ENCODE peak calls at places on chromosomes 7 and 10, in eight cellular contexts. Z, J, W, A, H, T, X and Q are unnamed samples.

GRCh38 chr7:921581-922333 is 32.7 kb downstream of the ADAP1 start:
- DNase-seq in Z (no peak), J (peak), T (no peak), W (no peak), X (no peak), H (no peak), A (peak), Q (peak)

GRCh38 chr10:88117227-88117626 is 253.8 kb downstream of the PTEN start:
- DNase-seq in J (no peak), W (no peak), A (no peak), T (no peak), H (no peak), Z (peak), X (no peak), Q (no peak)

GRCh38 chr10:16519250-16519907 is 2.3 kb downstream of the C1QL3 start:
- DNase-seq in W (no peak), X (no peak), T (no peak), Z (no peak), A (no peak), J (no peak), H (no peak), Q (no peak)

GRCh38 chr7:84647797-84648762 is 453.5 kb upstream of the SEMA3A start:
- DNase-seq in J (no peak), H (peak), T (peak), X (peak), Z (peak), A (no peak), W (no peak), Q (no peak)

GRCh38 chr10:28938745-28939144 is 261.4 kb downstream of the BAMBI start:
- DNase-seq in Z (peak), J (no peak), A (no peak), W (no peak), H (no peak), T (no peak), X (peak), Q (no peak)

GRCh38 chr10:110206988-110207804 is at the start of gene MXI1:
- DNase-seq in Z (peak), W (peak), X (peak), T (peak), A (peak), J (no peak), H (peak), Q (no peak)

GRCh38 chr7:77696643-77697534 is 630 bp downstream of the RSBN1L start:
- DNase-seq in Z (peak), H (peak), X (peak), W (peak), T (peak), A (peak), J (peak), Q (peak)

GRCh38 chr7:138919256-138919655 is 61.9 kb downstream of the KIAA1549 start:
- DNase-seq in T (no peak), J (no peak), X (peak), H (no peak), A (no peak), W (no peak), Z (peak), Q (no peak)

GRCh38 chr10:133089461-133089800 is 1.7 kb downstream of the ADGRA1 start:
- DNase-seq in A (no peak), Z (no peak), T (no peak), H (no peak), X (no peak), W (no peak), J (no peak), Q (no peak)

GRCh38 chr7:23696916-23697441 is 13.0 kb upstream of the STK31 start:
- DNase-seq in W (peak), X (peak), Z (peak), A (peak), H (peak), T (peak), J (peak), Q (no peak)

GRCh38 chr10:80064120-80064886 is 14.2 kb upstream of the TMEM254 start:
- DNase-seq in A (no peak), X (peak), Z (no peak), J (no peak), T (no peak), W (no peak), H (peak), Q (no peak)

GRCh38 chr7:107711301-107711700 is 32.6 kb upstream of the CBLL1 start:
- DNase-seq in X (peak), H (no peak), W (no peak), J (no peak), Z (peak), A (no peak), T (no peak), Q (no peak)

GRCh38 chr7:50369408-50370026 is 65.0 kb downstream of the IKZF1 start:
- DNase-seq in W (no peak), Z (no peak), X (no peak), A (no peak), J (no peak), H (peak), T (peak), Q (no peak)
- TF ChIP-seq CTCF in W (peak), Z (peak), X (peak), A (no peak), J (peak), H (peak), T (peak), Q (peak)

DNA sequence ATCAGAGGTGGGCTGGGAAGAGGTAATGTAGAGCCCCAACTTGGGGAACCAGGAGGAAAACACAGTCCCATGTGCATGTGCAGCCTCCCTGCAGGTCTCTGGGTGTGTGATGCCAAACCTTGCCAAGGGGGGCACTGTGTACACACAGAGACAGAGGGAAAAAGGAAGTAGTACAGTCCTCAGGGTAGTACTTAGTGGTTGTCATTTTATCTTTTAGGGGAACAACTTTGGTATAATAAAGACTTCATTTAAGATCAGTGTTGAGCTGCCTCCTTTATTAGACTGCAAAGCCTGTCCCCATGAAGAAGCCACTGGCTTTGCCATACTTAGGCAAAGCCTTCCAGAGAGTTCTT is 151.8 kb downstream of the CDH23 start:
- DNase-seq in Z (no peak), X (no peak), W (peak), T (peak), A (no peak), J (no peak), H (peak), Q (no peak)
- TF ChIP-seq CTCF in Z (peak), X (peak), W (peak), T (peak), A (no peak), J (no peak), H (peak), Q (peak)

GRCh38 chr7:12749746-12750145 is 62.3 kb downstream of the ARL4A start:
- DNase-seq in W (no peak), X (no peak), A (no peak), J (no peak), T (no peak), H (no peak), Z (no peak), Q (no peak)
- TF ChIP-seq CTCF in W (no peak), X (no peak), A (no peak), J (no peak), T (no peak), H (no peak), Z (no peak), Q (no peak)

GRCh38 chr10:129877773-129878371 is 86.2 kb downstream of the EBF3 start:
- DNase-seq in H (peak), J (no peak), T (peak), W (no peak), Z (no peak), X (no peak), A (no peak), Q (no peak)
- TF ChIP-seq CTCF in H (peak), J (peak), T (no peak), W (peak), Z (no peak), X (peak), A (peak), Q (peak)

GRCh38 chr10:5589963-5590511 is 65.3 kb downstream of the CALML3 start:
- DNase-seq in X (peak), H (peak), J (no peak), T (peak), A (no peak), Z (peak), W (no peak), Q (peak)
- TF ChIP-seq CTCF in X (peak), H (peak), J (no peak), T (no peak), A (no peak), Z (peak), W (peak), Q (peak)

GRCh38 chr10:71212249-71213126 is at the start of gene UNC5B:
- DNase-seq in Z (peak), W (peak), H (peak), J (peak), X (peak), T (peak), A (peak), Q (no peak)
- TF ChIP-seq CTCF in Z (no peak), W (peak), H (peak), J (no peak), X (peak), T (peak), A (no peak), Q (peak)

GRCh38 chr7:68321076-68321639 is 1277.1 kb upstream of the AUTS2 start:
- DNase-seq in H (no peak), A (peak), Z (peak), X (peak), T (peak), W (peak), J (no peak), Q (no peak)
- TF ChIP-seq CTCF in H (no peak), A (no peak), Z (no peak), X (no peak), T (no peak), W (no peak), J (no peak), Q (peak)

GRCh38 chr10:125231116-125231812 is 70.9 kb upstream of the CTBP2 start:
- DNase-seq in X (peak), Z (peak), T (peak), W (peak), H (peak), A (no peak), J (no peak), Q (no peak)
- TF ChIP-seq CTCF in X (peak), Z (no peak), T (no peak), W (no peak), H (no peak), A (no peak), J (no peak), Q (peak)